ENCODE peak calls at places on chromosomes 16 and 17, in ten cellular contexts. Z is body of pancreas, K is mucosa of descending colon, A is mammary epithelial cell, V is heart left ventricle, H is Peyer's patch, O is uterus, J is ascending aorta, L is esophagus muscularis mucosa, U is colonic mucosa. Y is an unnamed sample.

GRCh38 chr17:57035971-57036481 is 49.0 kb upstream of the AKAP1 start:
- DNase-seq in V (peak; percentile 22), H (no peak), A (peak; percentile 12), K (peak; percentile 51), O (no peak), L (no peak), Z (peak; percentile 76), J (peak; percentile 71), U (peak; percentile 90), Y (no peak)

GRCh38 chr17:83109793-83110645 is 30.6 kb downstream of the METRNL start:
- DNase-seq in A (peak; percentile 91), V (peak; percentile 85), O (peak; percentile 74), Z (peak; percentile 91), J (peak; percentile 99), U (peak; percentile 82), K (peak; percentile 82), L (peak; percentile 95), H (peak; percentile 44), Y (peak; percentile 97)

GRCh38 chr16:66484453-66485213 is 57.5 kb downstream of the BEAN1 start:
- DNase-seq in O (peak; percentile 13), H (no peak), A (no peak), J (peak; percentile 61), K (peak; percentile 20), L (no peak), Z (no peak), V (peak; percentile 15), U (no peak), Y (no peak)

GRCh38 chr16:70298988-70299938 is at the start of gene DDX19B:
- DNase-seq in L (peak; percentile 93), Z (peak; percentile 84), V (peak; percentile 81), J (peak; percentile 89), O (peak; percentile 75), A (peak; percentile 58), K (peak; percentile 88), U (peak; percentile 85), H (peak; percentile 83), Y (peak; percentile 79)

GRCh38 chr17:55420067-55420775 is 1.4 kb downstream of the MMD start:
- DNase-seq in K (no peak), L (no peak), V (peak; percentile 30), A (no peak), O (no peak), Z (peak; percentile 22), H (peak; percentile 57), J (no peak), U (peak; percentile 34), Y (no peak)

GRCh38 chr16:86430814-86431213 is 79.5 kb upstream of the FOXF1 start:
- DNase-seq in V (no peak), J (no peak), U (no peak), H (no peak), L (no peak), K (no peak), A (no peak), Z (no peak), O (no peak), Y (no peak)

GRCh38 chr17:17919169-17920107 is 52.8 kb downstream of the TOM1L2 start:
- DNase-seq in J (peak; percentile 83), H (peak; percentile 58), L (peak; percentile 94), Z (peak; percentile 80), V (peak; percentile 77), U (peak; percentile 87), K (peak; percentile 75), O (peak; percentile 79), A (peak; percentile 61), Y (peak; percentile 69)

GRCh38 chr16:53864819-53865491 is 161.0 kb downstream of the FTO start:
- DNase-seq in L (no peak), U (no peak), J (no peak), O (no peak), A (peak; percentile 78), Z (no peak), V (no peak), K (no peak), H (no peak), Y (no peak)

GRCh38 chr16:77898671-77899211 is 110.4 kb downstream of the VAT1L start:
- DNase-seq in V (no peak), H (no peak), Z (peak; percentile 10), J (no peak), L (no peak), U (no peak), O (no peak), K (no peak), A (no peak), Y (no peak)

GRCh38 chr17:9021158-9021984 is at the start of gene NTN1:
- DNase-seq in V (peak; percentile 61), Z (peak; percentile 67), A (peak; percentile 61), U (peak; percentile 38), L (no peak), K (peak; percentile 59), J (peak; percentile 77), O (peak; percentile 55), H (no peak), Y (peak; percentile 81)

GRCh38 chr16:2497641-2498040 is 16.1 kb upstream of the ATP6V0C start:
- DNase-seq in H (no peak), U (no peak), J (no peak), Z (no peak), O (no peak), K (no peak), L (no peak), A (no peak), V (no peak), Y (no peak)

GRCh38 chr16:2499454-2499853 is 14.3 kb upstream of the ATP6V0C start:
- DNase-seq in U (no peak), H (no peak), Z (no peak), O (no peak), L (no peak), K (no peak), A (no peak), J (no peak), V (no peak), Y (no peak)

GRCh38 chr16:2498085-2498484 is 15.7 kb upstream of the ATP6V0C start:
- DNase-seq in O (no peak), L (no peak), A (no peak), K (no peak), U (no peak), H (no peak), V (no peak), J (no peak), Z (no peak), Y (no peak)

GRCh38 chr16:2499890-2500633 is 13.7 kb upstream of the ATP6V0C start:
- DNase-seq in Z (no peak), K (no peak), U (no peak), O (no peak), L (no peak), H (no peak), J (no peak), V (no peak), A (no peak), Y (no peak)

DNA sequence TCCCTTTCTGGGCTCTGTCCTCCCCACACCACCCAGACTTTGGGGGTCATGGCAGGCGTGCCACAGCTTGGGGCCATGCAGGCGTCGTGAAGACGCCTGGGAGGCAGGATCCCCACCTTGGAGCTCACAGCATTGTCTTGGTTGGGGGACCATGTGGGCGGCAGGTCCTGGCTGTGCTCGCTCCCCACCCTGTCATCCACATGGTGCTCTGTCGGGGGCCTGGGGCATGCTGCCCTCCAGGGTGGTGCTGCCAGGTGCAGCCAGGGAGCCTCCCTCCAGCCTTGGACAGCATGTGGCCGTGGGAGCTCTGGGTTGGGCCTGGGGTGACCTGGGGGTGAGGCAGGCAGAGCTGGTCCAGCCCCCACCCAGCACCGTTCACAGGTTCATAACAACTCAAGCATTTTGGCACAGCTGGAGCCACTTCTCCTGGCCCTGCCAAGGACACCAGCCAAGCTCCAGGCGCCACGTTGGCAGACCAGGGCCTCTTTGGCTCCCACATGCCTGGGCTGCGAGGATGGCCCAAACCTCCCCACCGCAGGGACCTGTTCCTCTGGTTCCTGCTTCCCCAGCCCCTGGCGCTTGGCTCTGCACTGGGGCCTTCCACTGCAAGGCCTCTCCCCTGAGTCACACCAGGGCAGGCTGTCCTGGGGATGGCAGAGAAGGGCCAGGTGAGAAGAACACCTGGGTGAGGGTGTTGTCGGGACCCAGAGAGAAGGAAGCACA is 15.1 kb upstream of the ATP6V0C start:
- DNase-seq in H (no peak), Z (peak; percentile 74), O (no peak), V (no peak), J (no peak), L (no peak), A (no peak), U (no peak), K (no peak), Y (no peak)
- H3K4me3 ChIP-seq in H (no peak overlapping the region), Z (no peak overlapping the region), O (no peak overlapping the region), V (no peak overlapping the region), J (no peak overlapping the region), L (no peak overlapping the region), A (no peak overlapping the region), U (no peak overlapping the region), K (no peak overlapping the region), Y (no peak overlapping the region)

DNA sequence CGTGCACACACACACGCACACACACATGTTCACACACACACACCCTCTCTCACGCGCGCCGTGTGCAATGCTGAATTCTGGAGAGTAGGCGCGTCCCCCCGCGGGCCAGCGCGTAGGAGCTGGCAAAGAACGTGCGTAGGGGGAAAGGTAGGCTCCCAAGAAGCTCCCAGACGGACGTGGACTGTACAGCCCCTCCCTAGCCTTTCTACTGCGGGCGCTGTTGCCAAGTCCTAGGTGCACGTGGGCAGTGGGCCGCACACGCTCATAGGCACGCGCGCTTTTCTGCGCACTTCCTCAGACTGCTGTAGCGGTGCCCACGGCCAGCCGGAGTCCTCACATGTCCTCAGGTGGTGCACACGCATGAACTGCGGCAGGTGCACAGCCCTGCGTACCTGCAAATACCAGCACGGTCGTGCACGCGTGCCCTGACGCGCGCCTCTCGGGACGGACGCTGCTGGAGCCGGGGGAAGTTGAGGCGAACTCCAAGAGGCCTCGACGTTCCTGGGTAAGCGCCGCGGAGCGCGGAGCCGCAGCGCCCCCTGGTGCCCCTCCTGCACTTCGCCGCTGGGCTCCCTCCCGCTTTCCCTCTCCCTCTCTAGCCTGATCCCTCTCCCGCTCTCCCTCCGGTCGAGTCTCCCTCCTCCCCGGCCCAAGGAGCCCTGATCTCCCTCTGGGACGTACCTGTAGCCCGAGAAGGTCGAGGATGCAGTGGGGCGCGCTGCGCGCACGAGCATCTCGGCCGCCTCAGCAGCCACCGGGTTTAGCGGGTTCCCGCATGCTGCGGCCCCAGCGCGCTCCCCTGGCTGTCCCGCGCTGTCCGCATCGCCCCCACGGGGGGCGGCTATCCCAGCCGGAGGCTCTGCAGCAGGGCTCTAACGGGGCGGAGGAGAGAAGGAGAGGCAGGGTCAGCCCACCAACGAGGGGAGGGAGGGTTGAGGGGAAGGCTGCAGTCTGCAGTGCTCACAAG is 749 bp downstream of the GRIN2A start:
- DNase-seq in L (no peak), A (peak; percentile 63), V (peak; percentile 63), K (peak; percentile 72), Z (peak; percentile 72), U (peak; percentile 27), H (no peak), O (peak; percentile 60), J (peak; percentile 75), Y (peak; percentile 33)
- TF ChIP-seq CTCF in L (peak; percentile 73), A (peak; percentile 68), V (peak; percentile 92), K (peak; percentile 82), Z (peak; percentile 97), U (peak; percentile 82), H (peak; percentile 68), O (peak; percentile 77), J (peak; percentile 86), Y (peak; percentile 95)

GRCh38 chr16:4616047-4616811 is 1.5 kb upstream of the UBALD1 start:
- DNase-seq in V (peak; percentile 100), L (peak; percentile 100), U (peak; percentile 99), H (peak; percentile 100), K (peak; percentile 98), O (peak; percentile 99), Z (peak; percentile 100), A (peak; percentile 99), J (peak; percentile 100), Y (peak; percentile 100)
- H3K4me1 ChIP-seq in V (peaks cover 20% of the 10 kb centered on the region), L (peaks cover 69% of the 10 kb centered on the region), U (peaks cover 19% of the 10 kb centered on the region), H (peaks cover 30% of the 10 kb centered on the region), K (peaks cover 27% of the 10 kb centered on the region), O (peaks cover 23% of the 10 kb centered on the region), Z (peaks cover 66% of the 10 kb centered on the region), A (peaks cover 53% of the 10 kb centered on the region), J (peaks cover 41% of the 10 kb centered on the region), Y (peaks cover 50% of the 10 kb centered on the region)

GRCh38 chr17:77388384-77389306 is 247.9 kb downstream of the SEC14L1 start:
- DNase-seq in K (no peak), U (no peak), A (no peak), L (no peak), Z (peak; percentile 34), V (no peak), H (no peak), O (no peak), J (no peak), Y (no peak)
- H3K4me3 ChIP-seq in K (no peak overlapping the region), U (no peak overlapping the region), A (no peak overlapping the region), L (peak overlapping the region; percentile 51), Z (no peak overlapping the region), V (peak overlapping the region; percentile 27), H (peak overlapping the region; percentile 37), O (no peak overlapping the region), J (peak overlapping the region; percentile 20), Y (no peak overlapping the region)